ENCODE peak calls at places on chromosome 19, in nine cellular contexts. L is HepG2, Y is sigmoid colon, W is K562, N is upper lobe of left lung, U is H1, B is suprapubic skin, S is esophagus muscularis mucosa, M is stomach. F is an unnamed sample. For H3K9me3, the result is how much of the 10 kb centered on the place peaks cover.

GRCh38 chr19:18251587-18252369 is 22.5 kb downstream of the IQCN start:
- DNase-seq in N (peak), L (peak), W (peak), U (peak), M (peak), S (peak), Y (peak), B (no peak), F (peak)

GRCh38 chr19:54389556-54389955 is 24.8 kb upstream of the LAIR1 start:
- DNase-seq in W (no peak), Y (no peak), L (no peak), S (no peak), B (no peak), N (no peak), M (no peak), U (no peak), F (no peak)

GRCh38 chr19:48543121-48543710 is 8.8 kb upstream of the SULT2B1 start:
- DNase-seq in B (no peak), U (no peak), L (no peak), N (peak), M (peak), W (no peak), S (no peak), Y (no peak), F (peak)

GRCh38 chr19:35204799-35205732 is 23.5 kb downstream of the FAM187B start:
- DNase-seq in S (peak), N (peak), Y (no peak), W (peak), B (no peak), M (no peak), U (no peak), L (no peak), F (peak)

GRCh38 chr19:6186435-6186834 is 51.0 kb downstream of the ACSBG2 start:
- DNase-seq in Y (no peak), N (no peak), W (no peak), L (no peak), B (no peak), S (no peak), U (no peak), M (no peak), F (no peak)

GRCh38 chr19:35486268-35486708 is 4.0 kb downstream of the KRTDAP start:
- DNase-seq in U (no peak), W (no peak), M (no peak), L (peak), N (no peak), S (no peak), B (no peak), Y (no peak), F (no peak)

GRCh38 chr19:920051-920857 is 3.1 kb downstream of the KISS1R start:
- DNase-seq in M (no peak), S (no peak), L (no peak), N (no peak), U (no peak), B (no peak), W (no peak), Y (no peak), F (no peak)

GRCh38 chr19:44212865-44213346 is 574 bp downstream of the ZNF227 start:
- DNase-seq in Y (no peak), W (peak), S (no peak), M (no peak), U (no peak), B (no peak), N (no peak), L (peak), F (no peak)

GRCh38 chr19:55087542-55087935 is 11.9 kb downstream of the EPS8L1 start:
- DNase-seq in U (no peak), L (no peak), W (no peak), B (no peak), S (no peak), N (no peak), M (no peak), Y (no peak), F (no peak)

GRCh38 chr19:18259848-18260247 is 14.4 kb downstream of the IQCN start:
- DNase-seq in N (no peak), W (no peak), S (no peak), U (no peak), M (no peak), B (no peak), Y (no peak), L (no peak), F (no peak)

GRCh38 chr19:38385804-38386257 is 2.0 kb downstream of the GGN start:
- DNase-seq in S (no peak), U (no peak), Y (no peak), N (no peak), M (no peak), W (no peak), B (no peak), L (no peak), F (no peak)

GRCh38 chr19:18418725-18419194 is 438 bp upstream of the SSBP4 start:
- DNase-seq in U (no peak), B (no peak), M (no peak), W (peak), Y (no peak), S (no peak), L (no peak), N (no peak), F (peak)

GRCh38 chr19:58361900-58362271 is 665 bp downstream of the ZNF497 start:
- DNase-seq in B (peak), S (no peak), M (peak), L (peak), Y (no peak), W (peak), N (peak), U (no peak), F (peak)

GRCh38 chr19:16379521-16380313 is 55.1 kb downstream of the KLF2 start:
- DNase-seq in U (no peak), Y (peak), S (no peak), L (no peak), N (no peak), B (no peak), M (no peak), W (no peak), F (no peak)

GRCh38 chr19:43950834-43951626 is at the start of gene ZNF221:
- DNase-seq in Y (peak), L (peak), N (peak), S (peak), W (peak), M (peak), B (peak), U (peak), F (peak)

GRCh38 chr19:497476-497860 is 1.2 kb downstream of the MADCAM1 start:
- DNase-seq in S (no peak), B (no peak), N (no peak), Y (no peak), U (no peak), M (no peak), L (no peak), W (no peak), F (no peak)

GRCh38 chr19:38663156-38663651 is 15.8 kb downstream of the ACTN4 start:
- DNase-seq in B (no peak), N (no peak), L (no peak), M (no peak), W (no peak), S (no peak), Y (no peak), U (no peak), F (no peak)

GRCh38 chr19:48658483-48658882 is 12.5 kb upstream of the CA11 start:
- DNase-seq in S (no peak), W (no peak), N (no peak), U (no peak), Y (no peak), M (no peak), B (no peak), L (no peak), F (no peak)

GRCh38 chr19:7833225-7834156 is 3.5 kb downstream of the EVI5L start:
- DNase-seq in B (no peak), W (peak), M (peak), Y (no peak), U (no peak), S (no peak), L (peak), N (peak), F (peak)

GRCh38 chr19:57192064-57192395 is 730 bp downstream of the ZNF264 start:
- DNase-seq in W (no peak), N (no peak), U (no peak), S (no peak), B (no peak), Y (no peak), L (no peak), M (no peak), F (no peak)

GRCh38 chr19:6011794-6012193 is 33.9 kb upstream of the RANBP3 start:
- DNase-seq in N (no peak), B (no peak), W (no peak), L (no peak), Y (no peak), M (no peak), U (no peak), S (no peak), F (no peak)

GRCh38 chr19:7975037-7975436 is 30.4 kb downstream of the ELAVL1 start:
- DNase-seq in L (no peak), W (no peak), Y (no peak), M (no peak), U (no peak), B (no peak), S (no peak), N (no peak), F (no peak)

GRCh38 chr19:57305056-57305455 is 15.2 kb upstream of the ZNF543 start:
- DNase-seq in W (no peak), U (no peak), L (no peak), S (no peak), B (no peak), Y (no peak), N (no peak), M (no peak), F (no peak)

GRCh38 chr19:43460362-43461016 is 4.9 kb downstream of the LYPD3 start:
- DNase-seq in N (no peak), M (no peak), W (no peak), S (no peak), L (peak), Y (no peak), U (no peak), B (no peak), F (no peak)

GRCh38 chr19:42514449-42514848 is 13.8 kb downstream of the CEACAM1 start:
- DNase-seq in S (peak), U (no peak), B (no peak), N (no peak), M (no peak), Y (no peak), L (no peak), W (no peak), F (no peak)

GRCh38 chr19:58440556-58440955 is 603 bp upstream of the ZNF132 start:
- DNase-seq in M (no peak), S (no peak), Y (no peak), L (no peak), U (no peak), N (no peak), W (no peak), B (no peak), F (no peak)

DNA sequence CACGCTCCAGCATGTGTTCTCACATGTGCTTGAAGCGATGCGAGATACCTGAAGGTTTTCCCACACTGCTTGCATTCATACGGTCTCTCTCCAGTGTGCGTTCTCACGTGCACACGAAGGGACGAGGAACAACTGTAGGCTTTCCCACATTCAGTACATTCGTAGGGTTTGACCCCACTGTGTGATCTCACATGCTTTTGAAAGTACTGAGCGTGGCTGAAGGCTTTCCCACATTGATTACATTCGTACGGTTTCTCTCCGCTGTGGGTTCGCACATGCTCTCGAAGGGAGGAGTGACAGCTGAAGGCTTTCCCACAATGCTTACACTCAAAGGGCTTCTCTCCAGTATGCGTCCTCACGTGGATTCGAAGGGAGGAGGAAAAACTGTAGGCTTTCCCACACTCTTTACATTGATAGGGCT is 11.3 kb downstream of the ZNF77 start:
- DNase-seq in M (no peak), Y (no peak), B (no peak), W (no peak), U (no peak), N (no peak), S (no peak), L (no peak), F (no peak)
- H3K9me3 ChIP-seq in M (half or more), Y (under half), B (under half), W (under half), U (under half), N (under half), S (under half), L (under half), F (under half)

DNA sequence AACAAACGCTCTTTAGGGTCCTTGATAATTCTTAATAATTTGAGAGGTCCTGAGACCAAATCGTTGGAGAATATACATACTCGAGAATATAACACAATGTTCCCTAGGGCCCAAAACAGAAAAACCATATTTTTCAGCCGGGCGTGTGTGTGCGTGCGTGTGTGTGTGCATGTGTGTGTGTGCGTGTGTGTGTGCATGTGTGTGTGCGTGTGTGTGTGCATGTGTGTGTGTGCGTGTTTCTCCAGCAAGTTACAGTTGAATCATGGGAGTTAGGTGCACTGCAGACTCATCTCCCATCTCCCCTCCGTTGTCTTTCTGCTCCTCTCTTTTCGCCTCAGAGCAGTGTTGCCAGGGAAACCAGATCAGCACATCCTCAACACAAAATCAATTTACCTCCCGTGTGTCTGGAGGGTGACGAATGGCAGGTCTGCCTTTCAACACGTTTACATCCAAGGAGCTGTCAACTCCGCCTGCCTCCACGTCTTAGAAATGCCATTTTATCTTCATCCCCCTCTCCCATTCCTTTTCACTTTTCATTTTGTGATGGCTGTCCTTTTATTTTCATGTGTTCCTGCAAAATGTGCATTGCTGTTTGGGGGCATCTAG is 8.3 kb upstream of the PNMA8B start:
- DNase-seq in U (no peak), L (no peak), W (no peak), N (no peak), Y (no peak), B (no peak), M (no peak), S (no peak), F (no peak)
- TF ChIP-seq EP300 in U (no peak), L (no peak), W (no peak), N (no peak), Y (no peak), B (no peak), M (no peak), S (no peak), F (no peak)

GRCh38 chr19:11375143-11375948 is 880 bp downstream of the SWSAP1 start:
- DNase-seq in U (no peak), L (peak), W (no peak), S (no peak), B (no peak), N (peak), Y (peak), M (peak), F (peak)
- TF ChIP-seq POLR2AphosphoS5 in U (no peak), L (peak), W (no peak), S (peak), B (no peak), N (peak), Y (peak), M (peak), F (peak)

DNA sequence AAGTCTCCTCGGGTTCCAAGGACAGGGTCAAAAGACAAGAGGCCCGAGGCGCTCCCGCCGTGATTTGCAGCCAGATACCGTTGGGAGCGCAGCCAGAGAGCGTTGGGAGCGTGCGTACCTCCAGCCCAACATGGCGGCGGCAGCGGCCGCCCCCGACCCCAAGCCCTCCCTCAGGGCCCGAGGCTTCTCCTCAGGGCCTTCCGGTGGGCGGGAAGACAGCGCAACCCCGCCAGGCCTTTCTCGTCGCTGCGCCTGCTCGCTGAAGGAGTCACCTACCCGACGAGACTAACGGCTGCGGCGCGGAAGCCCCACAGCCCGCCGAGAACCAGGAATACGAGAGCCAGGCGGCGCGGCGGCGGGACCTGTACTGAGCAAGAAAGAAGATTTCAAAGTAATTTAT is 3.2 kb upstream of the ZNF850 start:
- DNase-seq in N (no peak), S (no peak), M (no peak), Y (no peak), W (no peak), B (no peak), U (peak), L (no peak), F (no peak)
- H3K9me3 ChIP-seq in N (half or more), S (under half), M (half or more), Y (under half), W (under half), B (under half), U (under half), L (half or more), F (under half)

DNA sequence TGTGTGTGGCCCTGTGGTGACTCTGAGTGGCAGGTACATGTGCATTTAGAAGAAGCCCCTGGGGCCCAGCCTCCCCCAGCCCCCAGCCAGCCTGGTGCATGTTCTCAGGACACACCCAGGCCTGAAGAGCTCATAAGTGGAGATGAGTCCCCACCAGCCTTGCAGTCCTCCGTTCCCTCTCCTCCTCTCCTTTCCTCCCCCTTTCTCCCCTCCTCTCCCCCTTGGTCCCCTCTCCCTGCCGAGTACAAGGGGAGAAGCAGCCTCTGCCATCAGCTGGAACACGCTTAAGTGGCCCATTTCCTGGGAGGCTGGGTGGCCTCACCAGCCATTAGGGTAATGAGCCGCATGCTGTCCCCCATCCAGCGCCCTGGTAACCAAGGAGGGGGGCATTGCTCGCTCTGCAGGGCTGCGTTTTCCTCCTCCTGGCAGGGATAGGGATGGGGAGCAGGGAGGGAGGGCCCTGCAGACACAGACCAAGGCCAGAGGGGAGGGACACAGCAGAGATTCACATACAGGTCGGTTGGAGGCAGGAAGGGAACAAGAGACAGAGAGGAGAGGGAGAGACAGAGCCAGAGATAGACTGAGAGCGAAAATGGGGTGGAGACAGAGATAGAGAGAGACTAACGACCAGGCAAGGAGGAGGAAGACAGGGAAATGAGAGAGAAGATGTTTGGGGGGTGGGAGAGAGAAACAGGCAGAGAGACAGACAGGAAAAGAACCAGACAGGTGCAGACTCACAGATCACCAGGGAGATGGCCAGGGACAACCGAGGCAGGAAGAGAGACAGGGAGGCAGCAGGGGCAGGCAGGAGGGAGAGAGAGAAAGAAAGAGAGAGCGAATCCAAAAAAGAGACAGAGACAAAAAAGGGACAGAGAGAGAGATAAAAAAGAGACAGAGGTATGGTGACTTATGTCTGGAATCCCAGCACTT is 19.3 kb upstream of the DPP9 start:
- DNase-seq in U (no peak), N (no peak), M (no peak), L (no peak), B (no peak), S (no peak), W (no peak), Y (no peak), F (no peak)
- TF ChIP-seq EP300 in U (no peak), N (no peak), M (no peak), L (no peak), B (no peak), S (no peak), W (no peak), Y (no peak), F (no peak)

GRCh38 chr19:11069451-11070009 is 19.7 kb upstream of the LDLR start:
- DNase-seq in N (peak), L (no peak), W (no peak), B (no peak), U (no peak), Y (no peak), S (no peak), M (no peak), F (no peak)
- TF ChIP-seq POLR2AphosphoS5 in N (no peak), L (no peak), W (no peak), B (no peak), U (no peak), Y (no peak), S (no peak), M (no peak), F (no peak)

GRCh38 chr19:9323919-9324583 is at the start of gene ZNF559:
- DNase-seq in M (peak), Y (peak), B (peak), N (peak), U (peak), W (peak), L (peak), S (peak), F (peak)

GRCh38 chr19:9324584-9324962 is 594 bp downstream of the ZNF559 start:
- DNase-seq in N (no peak), U (no peak), W (no peak), Y (no peak), L (no peak), M (no peak), B (no peak), S (no peak), F (no peak)

GRCh38 chr19:9329999-9330398 is 6.0 kb downstream of the ZNF559 start:
- DNase-seq in S (no peak), W (no peak), B (no peak), N (no peak), M (no peak), Y (no peak), L (no peak), U (no peak), F (no peak)
- H3K9me3 ChIP-seq in S (half or more), W (under half), B (half or more), N (half or more), M (half or more), Y (half or more), L (half or more), U (half or more), F (half or more)

F was measured in transverse colon.